ENCODE peak calls at places on chromosomes 5 and 9, in four cellular contexts. O is tibial nerve; S is endodermal cell; L is activated CD4-positive, alpha-beta memory T cell treated with anti-CD3 and anti-CD28 coated beads, Interleukin-2, amount 10 ng/mL, durations not matched to agents 7 days and 5 days. Z is an unnamed sample.

GRCh38 chr9:34744295-34745221 is 34.6 kb upstream of the CCL21 start:
- DNase-seq in O (no peak), S (no peak), L (no peak), Z (no peak)

GRCh38 chr5:115813719-115814118 is 2.7 kb downstream of the CDO1 start:
- DNase-seq in O (no peak), S (no peak), L (peak), Z (no peak)

GRCh38 chr5:42591026-42591425 is 165.6 kb upstream of the CCDC152 start:
- DNase-seq in O (no peak), S (no peak), L (no peak), Z (no peak)

GRCh38 chr9:120689860-120690259 is 24.4 kb downstream of the MEGF9 start:
- DNase-seq in O (no peak), S (no peak), L (no peak), Z (no peak)

GRCh38 chr5:52799358-52799982 is 11.8 kb downstream of the ITGA1 start:
- DNase-seq in O (no peak), S (peak), L (no peak), Z (no peak)

GRCh38 chr5:54275361-54275760 is 35.0 kb downstream of the ARL15 start:
- DNase-seq in O (no peak), S (no peak), L (no peak), Z (no peak)

GRCh38 chr5:157026789-157027424 is 32.0 kb downstream of the HAVCR1 start:
- DNase-seq in O (no peak), S (peak), L (no peak), Z (no peak)

GRCh38 chr5:107805819-107806218 is 135.1 kb upstream of the EFNA5 start:
- DNase-seq in O (no peak), S (no peak), L (no peak), Z (no peak)

GRCh38 chr5:143515829-143516228 is 112.3 kb upstream of the NR3C1 start:
- DNase-seq in O (no peak), S (no peak), L (no peak), Z (no peak)

GRCh38 chr9:23638011-23638410 is 188.0 kb downstream of the ELAVL2 start:
- DNase-seq in O (no peak), S (no peak), L (no peak), Z (no peak)

GRCh38 chr5:3353561-3353960 is 242.1 kb upstream of the IRX1 start:
- DNase-seq in O (no peak), S (peak), L (no peak), Z (no peak)

GRCh38 chr9:87792831-87793288 is 66.9 kb downstream of the CTSL start:
- DNase-seq in O (peak), S (peak), L (peak), Z (peak)

GRCh38 chr5:35904443-35905132 is 33.8 kb downstream of the CAPSL start:
- DNase-seq in O (no peak), S (no peak), L (peak), Z (no peak)

GRCh38 chr5:126414874-126415502 is 8.2 kb upstream of the GRAMD2B start:
- DNase-seq in O (no peak), S (no peak), L (no peak), Z (no peak)

GRCh38 chr9:36877239-36877638 is 156.8 kb downstream of the PAX5 start:
- DNase-seq in O (no peak), S (no peak), L (no peak), Z (no peak)

GRCh38 chr5:54387031-54387430 is 68.5 kb upstream of the HSPB3 start:
- DNase-seq in O (no peak), S (no peak), L (no peak), Z (no peak)

GRCh38 chr5:173907686-173908371 is 19.7 kb downstream of the CPEB4 start:
- DNase-seq in O (no peak), S (no peak), L (no peak), Z (no peak)

GRCh38 chr9:1005043-1005667 is 28.7 kb downstream of the DMRT3 start:
- DNase-seq in O (no peak), S (peak), L (peak), Z (no peak)

GRCh38 chr5:154092356-154092755 is 53.6 kb downstream of the MFAP3 start:
- DNase-seq in O (no peak), S (no peak), L (no peak), Z (no peak)

GRCh38 chr9:114341991-114342390 is 12.3 kb downstream of the ORM2 start:
- DNase-seq in O (no peak), S (no peak), L (no peak), Z (no peak)

GRCh38 chr9:76180541-76180940 is 213.7 kb downstream of the RFK start:
- DNase-seq in O (no peak), S (peak), L (no peak), Z (no peak)

GRCh38 chr5:56446728-56447127 is 213.6 kb upstream of the ANKRD55 start:
- DNase-seq in O (no peak), S (no peak), L (no peak), Z (no peak)